ENCODE peak calls at places on chromosome 7, in six cellular contexts. X is breast epithelium; M is CD8-positive, alpha-beta T cell; T is HTR-8/SVneo; R is uterus; F is AML-193. S is an unnamed sample.

GRCh38 chr7:2093214-2093840 is 139.4 kb downstream of the MAD1L1 start:
- DNase-seq in X (no peak), M (no peak), T (no peak), R (no peak), F (no peak), S (no peak)

GRCh38 chr7:55794527-55794926 is 68.0 kb downstream of the SEPTIN14 start:
- DNase-seq in X (no peak), M (no peak), T (no peak), R (no peak), F (no peak), S (peak; percentile 26)

GRCh38 chr7:135258585-135258984 is 24.9 kb downstream of the STRA8 start:
- DNase-seq in X (no peak), M (no peak), T (no peak), R (no peak), F (no peak), S (no peak)

GRCh38 chr7:34219153-34219552 is 313.8 kb downstream of the BMPER start:
- DNase-seq in X (no peak), M (no peak), T (no peak), R (no peak), F (no peak), S (no peak)

GRCh38 chr7:27917774-27918314 is 177.9 kb downstream of the TAX1BP1 start:
- DNase-seq in X (no peak), M (no peak), T (peak; percentile 45), R (no peak), F (no peak), S (no peak)

GRCh38 chr7:140688341-140688740 is 8.2 kb upstream of the NDUFB2 start:
- DNase-seq in X (no peak), M (no peak), T (no peak), R (no peak), F (no peak), S (no peak)

GRCh38 chr7:130882396-130882795 is 148.4 kb upstream of the KLF14 start:
- DNase-seq in X (no peak), M (no peak), T (no peak), R (no peak), F (no peak), S (no peak)

GRCh38 chr7:30799206-30799975 is 28.2 kb downstream of the MINDY4 start:
- DNase-seq in X (no peak), M (no peak), T (peak; percentile 54), R (peak; percentile 66), F (no peak), S (no peak)

GRCh38 chr7:133365892-133366291 is 113.0 kb downstream of the EXOC4 start:
- DNase-seq in X (no peak), M (no peak), T (no peak), R (peak; percentile 14), F (no peak), S (no peak)

GRCh38 chr7:159012353-159013069 is 132.2 kb downstream of the VIPR2 start:
- DNase-seq in X (peak; percentile 94), M (no peak), T (peak; percentile 30), R (no peak), F (no peak), S (no peak)

GRCh38 chr7:99079104-99079503 is 64.8 kb downstream of the SMURF1 start:
- DNase-seq in X (no peak), M (no peak), T (no peak), R (no peak), F (no peak), S (no peak)

GRCh38 chr7:12317675-12318074 is 86.0 kb downstream of the VWDE start:
- DNase-seq in X (no peak), M (no peak), T (no peak), R (no peak), F (no peak), S (no peak)

GRCh38 chr7:120023494-120024167 is 249.3 kb upstream of the KCND2 start:
- DNase-seq in X (no peak), M (no peak), T (no peak), R (no peak), F (no peak), S (no peak)

GRCh38 chr7:155880721-155881120 is 68.5 kb upstream of the SHH start:
- DNase-seq in X (no peak), M (no peak), T (no peak), R (no peak), F (no peak), S (no peak)

GRCh38 chr7:16416289-16417282 is 4.8 kb downstream of the CRPPA start:
- DNase-seq in X (no peak), M (no peak), T (no peak), R (no peak), F (no peak), S (no peak)

GRCh38 chr7:74103219-74103772 is 19.7 kb downstream of the LIMK1 start:
- DNase-seq in X (peak; percentile 45), M (no peak), T (no peak), R (no peak), F (no peak), S (no peak)

GRCh38 chr7:78434281-78434680 is 635.7 kb downstream of the PHTF2 start:
- DNase-seq in X (no peak), M (no peak), T (no peak), R (no peak), F (no peak), S (no peak)

GRCh38 chr7:156438011-156438410 is 202.6 kb upstream of the RNF32 start:
- DNase-seq in X (no peak), M (no peak), T (no peak), R (no peak), F (no peak), S (no peak)

GRCh38 chr7:23123007-23123406 is 17.4 kb downstream of the KLHL7 start:
- DNase-seq in X (no peak), M (no peak), T (no peak), R (no peak), F (no peak), S (no peak)

GRCh38 chr7:92880212-92881090 is 44.1 kb upstream of the CDK6 start:
- DNase-seq in X (no peak), M (no peak), T (peak; percentile 23), R (no peak), F (peak; percentile 16), S (peak; percentile 4)

GRCh38 chr7:37344886-37345579 is 103.6 kb downstream of the ELMO1 start:
- DNase-seq in X (no peak), M (no peak), T (no peak), R (no peak), F (no peak), S (no peak)

GRCh38 chr7:129793506-129794310 is 159.1 kb downstream of the UBE2H start:
- DNase-seq in X (no peak), M (no peak), T (no peak), R (no peak), F (no peak), S (no peak)

GRCh38 chr7:135150072-135150782 is 2.4 kb downstream of the TMEM140 start:
- DNase-seq in X (no peak), M (no peak), T (no peak), R (no peak), F (no peak), S (no peak)

GRCh38 chr7:149753370-149754233 is 19.8 kb downstream of the ZNF467 start:
- DNase-seq in X (no peak), M (no peak), T (peak; percentile 53), R (no peak), F (no peak), S (peak; percentile 36)

GRCh38 chr7:36409180-36409579 is 19.5 kb downstream of the ANLN start:
- DNase-seq in X (no peak), M (no peak), T (no peak), R (no peak), F (no peak), S (no peak)

GRCh38 chr7:67602246-67602645 is 605.6 kb downstream of the TYW1 start:
- DNase-seq in X (no peak), M (no peak), T (no peak), R (no peak), F (no peak), S (no peak)

GRCh38 chr7:5363729-5364128 is 59.9 kb downstream of the TNRC18 start:
- DNase-seq in X (no peak), M (no peak), T (no peak), R (no peak), F (no peak), S (no peak)

GRCh38 chr7:22625251-22625650 is 101.7 kb upstream of the IL6 start:
- DNase-seq in X (no peak), M (no peak), T (no peak), R (no peak), F (no peak), S (no peak)

GRCh38 chr7:70131807-70132565 is 533.7 kb downstream of the AUTS2 start:
- DNase-seq in X (no peak), M (no peak), T (no peak), R (no peak), F (no peak), S (no peak)

GRCh38 chr7:149729983-149730801 is 43.2 kb downstream of the ZNF467 start:
- DNase-seq in X (no peak), M (no peak), T (no peak), R (no peak), F (no peak), S (no peak)

GRCh38 chr7:85682819-85683218 is 496.0 kb upstream of the SEMA3D start:
- DNase-seq in X (no peak), M (no peak), T (peak; percentile 3), R (no peak), F (no peak), S (no peak)

S was measured in HCT116.